ENCODE peak calls at places on chromosomes 1 and 21, in four cellular contexts. One of them, this sample, is unnamed.

GRCh38 chr1:8003431-8004112 is 22.5 kb downstream of the ERRFI1 start:
- DNase-seq in IMR-90: no peak
- DNase-seq in esophagus muscularis mucosa: no peak
- DNase-seq in SK-N-SH: no peak
- DNase-seq in this sample: no peak

GRCh38 chr1:100847481-100847880 is 47.2 kb downstream of the EXTL2 start:
- DNase-seq in IMR-90: peak; percentile 67
- DNase-seq in esophagus muscularis mucosa: no peak
- DNase-seq in SK-N-SH: no peak
- DNase-seq in this sample: no peak

GRCh38 chr1:212186427-212187207 is 98.6 kb upstream of the PPP2R5A start:
- DNase-seq in esophagus muscularis mucosa: no peak
- DNase-seq in IMR-90: no peak
- DNase-seq in SK-N-SH: no peak
- DNase-seq in this sample: no peak

GRCh38 chr1:61379693-61380092 is 297.3 kb downstream of the NFIA start:
- DNase-seq in IMR-90: no peak
- DNase-seq in SK-N-SH: no peak
- DNase-seq in esophagus muscularis mucosa: no peak
- DNase-seq in this sample: no peak

GRCh38 chr1:197838836-197839235 is 63.6 kb upstream of the DENND1B start:
- DNase-seq in SK-N-SH: no peak
- DNase-seq in esophagus muscularis mucosa: no peak
- DNase-seq in IMR-90: peak; percentile 90
- DNase-seq in this sample: no peak

GRCh38 chr1:49136738-49137251 is 360.1 kb upstream of the BEND5 start:
- DNase-seq in SK-N-SH: no peak
- DNase-seq in IMR-90: no peak
- DNase-seq in esophagus muscularis mucosa: no peak
- DNase-seq in this sample: no peak

GRCh38 chr1:205286335-205286950 is 35.1 kb downstream of the NUAK2 start:
- DNase-seq in SK-N-SH: no peak
- DNase-seq in esophagus muscularis mucosa: no peak
- DNase-seq in IMR-90: peak; percentile 36
- DNase-seq in this sample: no peak

GRCh38 chr1:201013031-201013485 is 10.5 kb downstream of the KIF21B start:
- DNase-seq in IMR-90: no peak
- DNase-seq in SK-N-SH: no peak
- DNase-seq in esophagus muscularis mucosa: no peak
- DNase-seq in this sample: no peak

GRCh38 chr1:153801028-153801625 is 25.9 kb downstream of the SLC27A3 start:
- DNase-seq in esophagus muscularis mucosa: no peak
- DNase-seq in SK-N-SH: no peak
- DNase-seq in IMR-90: no peak
- DNase-seq in this sample: no peak

GRCh38 chr21:42486120-42486519 is 9.9 kb downstream of the RSPH1 start:
- DNase-seq in SK-N-SH: no peak
- DNase-seq in IMR-90: no peak
- DNase-seq in esophagus muscularis mucosa: no peak
- DNase-seq in this sample: no peak

GRCh38 chr1:64187646-64188045 is 15.8 kb upstream of the UBE2U start:
- DNase-seq in IMR-90: no peak
- DNase-seq in esophagus muscularis mucosa: peak; percentile 74
- DNase-seq in SK-N-SH: no peak
- DNase-seq in this sample: no peak

GRCh38 chr21:43913928-43914327 is 48.9 kb downstream of the AGPAT3 start:
- DNase-seq in esophagus muscularis mucosa: no peak
- DNase-seq in IMR-90: peak; percentile 64
- DNase-seq in SK-N-SH: no peak
- DNase-seq in this sample: peak; percentile 54

GRCh38 chr1:32273389-32274208 is 18.3 kb upstream of the HDAC1 start:
- DNase-seq in SK-N-SH: no peak
- DNase-seq in IMR-90: peak; percentile 9
- DNase-seq in esophagus muscularis mucosa: no peak
- DNase-seq in this sample: no peak

GRCh38 chr1:94304553-94304952 is 67.2 kb upstream of the ARHGAP29 start:
- DNase-seq in SK-N-SH: no peak
- DNase-seq in esophagus muscularis mucosa: no peak
- DNase-seq in IMR-90: no peak
- DNase-seq in this sample: no peak

GRCh38 chr1:41861509-41862410 is 57.0 kb downstream of the HIVEP3 start:
- DNase-seq in IMR-90: no peak
- DNase-seq in SK-N-SH: no peak
- DNase-seq in esophagus muscularis mucosa: no peak
- DNase-seq in this sample: peak; percentile 53

GRCh38 chr1:107526524-107527198 is 385.8 kb downstream of the NTNG1 start:
- DNase-seq in SK-N-SH: no peak
- DNase-seq in IMR-90: no peak
- DNase-seq in esophagus muscularis mucosa: no peak
- DNase-seq in this sample: no peak
- TF ChIP-seq CTCF in SK-N-SH: no peak
- TF ChIP-seq CTCF in IMR-90: no peak
- TF ChIP-seq CTCF in esophagus muscularis mucosa: no peak
- TF ChIP-seq CTCF in this sample: no peak

GRCh38 chr1:244732846-244733450 is 80.0 kb downstream of the DESI2 start:
- DNase-seq in esophagus muscularis mucosa: no peak
- DNase-seq in SK-N-SH: no peak
- DNase-seq in IMR-90: no peak
- DNase-seq in this sample: no peak

GRCh38 chr1:244730934-244731434 is 78.1 kb downstream of the DESI2 start:
- DNase-seq in esophagus muscularis mucosa: no peak
- DNase-seq in SK-N-SH: no peak
- DNase-seq in IMR-90: no peak
- DNase-seq in this sample: no peak

GRCh38 chr1:244731651-244732050 is 78.7 kb downstream of the DESI2 start:
- DNase-seq in SK-N-SH: no peak
- DNase-seq in esophagus muscularis mucosa: no peak
- DNase-seq in IMR-90: no peak
- DNase-seq in this sample: no peak

GRCh38 chr1:244735404-244735803 is 82.5 kb downstream of the DESI2 start:
- DNase-seq in esophagus muscularis mucosa: no peak
- DNase-seq in IMR-90: peak; percentile 20
- DNase-seq in SK-N-SH: no peak
- DNase-seq in this sample: peak; percentile 11

DNA sequence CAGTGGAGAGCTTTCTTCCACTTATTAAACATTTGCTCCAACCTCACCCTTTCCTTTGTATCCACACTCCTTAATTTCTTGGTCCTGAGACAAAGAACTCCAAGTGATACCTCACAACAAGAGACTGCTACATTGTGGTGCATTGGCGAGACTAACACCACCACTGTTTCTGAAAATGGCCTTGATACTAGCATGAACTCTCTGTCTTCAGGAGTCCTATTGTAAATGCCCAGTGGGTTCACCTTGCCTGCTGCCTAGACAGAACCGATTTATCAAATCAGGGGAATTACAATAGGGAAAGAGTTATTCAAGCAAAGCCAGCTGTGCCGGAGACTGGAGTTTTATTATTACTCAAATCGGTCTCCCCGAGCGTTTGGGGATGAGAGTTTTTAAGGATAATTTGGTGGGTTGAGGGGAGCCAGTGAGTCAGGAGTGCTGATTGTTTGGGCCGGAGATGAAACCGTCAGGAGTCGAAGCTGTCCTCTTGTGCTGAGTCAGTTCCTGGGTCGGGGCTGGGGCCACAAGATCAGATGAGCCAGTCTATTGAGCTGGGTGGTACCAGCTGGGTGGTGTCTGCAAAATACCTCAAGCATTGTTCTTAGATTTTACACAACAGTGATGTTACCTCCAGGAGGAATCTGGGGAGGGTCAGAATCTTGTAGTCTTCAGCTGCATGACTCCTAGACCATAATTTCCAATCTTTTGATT is 83.1 kb downstream of the DESI2 start:
- DNase-seq in esophagus muscularis mucosa: no peak
- DNase-seq in IMR-90: no peak
- DNase-seq in SK-N-SH: no peak
- DNase-seq in this sample: no peak
- H3K9me3 ChIP-seq in esophagus muscularis mucosa: no peaks in the 10 kb centered on the region
- H3K9me3 ChIP-seq in IMR-90: peaks cover 5% of the 10 kb centered on the region
- H3K9me3 ChIP-seq in SK-N-SH: peaks cover 4% of the 10 kb centered on the region
- H3K9me3 ChIP-seq in this sample: no peaks in the 10 kb centered on the region

DNA sequence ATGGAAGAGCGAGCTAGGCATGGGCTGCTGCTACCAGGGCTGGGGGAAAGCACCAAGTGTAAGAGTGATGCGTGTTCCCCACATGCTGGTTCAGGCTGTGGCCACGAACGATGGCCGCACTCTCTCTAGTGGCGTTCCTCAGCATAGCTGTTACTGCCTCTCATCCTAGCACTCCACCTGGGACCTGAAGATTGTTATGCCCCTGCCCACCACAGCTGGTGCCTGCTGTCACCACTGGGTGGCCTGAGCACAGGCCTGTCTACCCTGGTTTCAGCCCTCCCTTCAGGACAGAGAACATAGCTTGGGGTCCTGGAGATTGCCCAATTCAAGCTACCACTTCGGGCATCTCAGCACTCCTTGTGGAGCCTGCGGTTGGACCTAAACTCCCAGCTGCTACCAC is 80.1 kb upstream of the PDC start:
- DNase-seq in IMR-90: no peak
- DNase-seq in SK-N-SH: no peak
- DNase-seq in esophagus muscularis mucosa: no peak
- DNase-seq in this sample: no peak
- TF ChIP-seq CTCF in IMR-90: no peak
- TF ChIP-seq CTCF in SK-N-SH: no peak
- TF ChIP-seq CTCF in esophagus muscularis mucosa: no peak
- TF ChIP-seq CTCF in this sample: no peak

DNA sequence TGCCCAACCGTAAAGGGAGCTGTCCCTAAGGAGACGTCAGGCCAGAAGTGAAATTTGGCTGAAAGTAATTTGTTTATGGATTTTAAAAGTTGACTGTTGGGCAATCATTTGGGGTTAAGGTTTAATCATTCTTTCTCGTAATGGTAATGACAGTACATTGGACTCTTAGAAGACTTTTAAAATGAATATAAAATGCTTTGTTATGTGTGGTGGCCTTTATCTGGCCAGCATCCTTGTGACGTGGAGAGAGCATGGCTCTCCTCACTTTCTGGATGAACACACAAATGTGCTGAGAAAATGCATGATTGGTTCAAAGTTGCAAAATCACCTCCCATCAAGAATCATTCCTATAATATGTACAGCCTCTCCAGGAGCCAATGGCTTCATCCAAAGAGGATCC is 160.2 kb downstream of the DHRS3 start:
- DNase-seq in IMR-90: no peak
- DNase-seq in esophagus muscularis mucosa: no peak
- DNase-seq in SK-N-SH: no peak
- DNase-seq in this sample: no peak
- H3K9me3 ChIP-seq in IMR-90: no peaks in the 10 kb centered on the region
- H3K9me3 ChIP-seq in esophagus muscularis mucosa: no peaks in the 10 kb centered on the region
- H3K9me3 ChIP-seq in SK-N-SH: no peaks in the 10 kb centered on the region
- H3K9me3 ChIP-seq in this sample: no peaks in the 10 kb centered on the region

GRCh38 chr1:243475966-243476365 is 220.1 kb downstream of the SDCCAG8 start:
- DNase-seq in esophagus muscularis mucosa: no peak
- DNase-seq in SK-N-SH: no peak
- DNase-seq in IMR-90: peak; percentile 64
- DNase-seq in this sample: peak; percentile 56
- TF ChIP-seq CTCF in esophagus muscularis mucosa: no peak
- TF ChIP-seq CTCF in SK-N-SH: peak; percentile 35
- TF ChIP-seq CTCF in IMR-90: peak; percentile 53
- TF ChIP-seq CTCF in this sample: peak; percentile 51

DNA sequence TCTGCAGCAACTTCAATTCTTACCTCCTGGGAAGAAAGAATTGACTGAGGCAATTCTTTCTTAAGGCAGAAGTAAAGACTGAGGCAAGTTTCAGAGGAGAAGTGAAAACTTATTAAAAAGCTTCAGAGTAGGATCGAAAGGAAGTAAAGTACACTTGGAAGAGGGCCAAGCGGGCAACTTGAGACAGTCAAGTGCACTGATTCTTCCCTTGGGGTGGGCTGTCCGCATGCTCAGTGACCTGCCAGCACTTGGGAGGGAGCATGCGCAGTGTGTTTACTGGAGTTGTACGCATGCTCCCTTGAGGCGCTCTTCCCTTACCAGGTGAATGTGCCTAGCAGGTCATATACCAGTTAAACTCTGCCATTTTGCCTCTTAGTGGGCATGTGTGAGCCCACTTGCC is 55.3 kb upstream of the NBPF3 start:
- DNase-seq in esophagus muscularis mucosa: no peak
- DNase-seq in SK-N-SH: no peak
- DNase-seq in IMR-90: no peak
- DNase-seq in this sample: no peak
- H3K9me3 ChIP-seq in esophagus muscularis mucosa: peaks cover 9% of the 10 kb centered on the region
- H3K9me3 ChIP-seq in SK-N-SH: no peaks in the 10 kb centered on the region
- H3K9me3 ChIP-seq in IMR-90: peaks cover 15% of the 10 kb centered on the region
- H3K9me3 ChIP-seq in this sample: no peaks in the 10 kb centered on the region